ENCODE peak calls at places on chromosomes 6 and 20, in five cellular contexts. Q is bronchial epithelial cell, C is heart left ventricle, P is A549, J is stomach. T is an unnamed sample.

GRCh38 chr20:36720510-36720909 is 25.4 kb downstream of the NDRG3 start:
- DNase-seq in C (no peak), J (no peak), Q (no peak), P (no peak), T (no peak)

GRCh38 chr20:38875170-38875993 is 50.8 kb upstream of the FAM83D start:
- DNase-seq in Q (no peak), J (no peak), P (no peak), C (peak; percentile 37), T (no peak)

GRCh38 chr6:9933674-9934073 is 481.2 kb downstream of the TFAP2A start:
- DNase-seq in J (no peak), Q (peak; percentile 72), C (no peak), P (peak; percentile 2), T (no peak)

GRCh38 chr6:132244744-132245143 is 156.5 kb downstream of the MOXD1 start:
- DNase-seq in C (no peak), J (no peak), P (no peak), Q (no peak), T (no peak)

GRCh38 chr6:130906736-130907381 is 79.7 kb downstream of the SMLR1 start:
- DNase-seq in J (no peak), Q (peak; percentile 63), C (no peak), P (no peak), T (peak; percentile 38)

GRCh38 chr6:22980446-22980845 is 411.1 kb downstream of the HDGFL1 start:
- DNase-seq in P (no peak), C (no peak), J (no peak), Q (peak; percentile 30), T (no peak)

GRCh38 chr6:105302617-105303128 is 100.2 kb downstream of the PREP start:
- DNase-seq in J (no peak), Q (no peak), C (no peak), P (no peak), T (no peak)

GRCh38 chr6:32163559-32164258 is 686 bp upstream of the EGFL8 start:
- DNase-seq in C (no peak), J (no peak), P (no peak), Q (no peak), T (no peak)

GRCh38 chr6:8983202-8983688 is 547.9 kb upstream of the SLC35B3 start:
- DNase-seq in J (peak; percentile 66), P (peak; percentile 55), C (peak; percentile 24), Q (peak; percentile 39), T (no peak)

GRCh38 chr6:44316481-44316880 is 3.3 kb upstream of the AARS2 start:
- DNase-seq in J (no peak), Q (no peak), P (no peak), C (no peak), T (no peak)

GRCh38 chr6:41784581-41785171 is 2.8 kb upstream of the TOMM6 start:
- DNase-seq in Q (peak; percentile 38), P (no peak), J (peak; percentile 69), C (no peak), T (no peak)

GRCh38 chr6:135667694-135668455 is 170.3 kb upstream of the AHI1 start:
- DNase-seq in Q (peak; percentile 37), J (no peak), C (peak; percentile 31), P (peak; percentile 4), T (no peak)

GRCh38 chr20:63191400-63191799 is 24.5 kb downstream of the YTHDF1 start:
- DNase-seq in Q (peak; percentile 91), C (no peak), J (peak; percentile 82), P (peak; percentile 73), T (no peak)

GRCh38 chr6:57257911-57258541 is 35.9 kb upstream of the RAB23 start:
- DNase-seq in Q (no peak), P (no peak), C (no peak), J (no peak), T (peak; percentile 70)

GRCh38 chr20:35319206-35320197 is 27.3 kb upstream of the FAM83C start:
- DNase-seq in J (no peak), Q (peak; percentile 65), C (no peak), P (peak; percentile 35), T (no peak)

GRCh38 chr20:7285918-7286556 is 518.6 kb downstream of the BMP2 start:
- DNase-seq in P (peak; percentile 81), J (peak; percentile 79), C (peak; percentile 67), Q (peak; percentile 86), T (peak; percentile 24)

GRCh38 chr20:15179426-15180190 is 842.2 kb upstream of the FLRT3 start:
- DNase-seq in J (no peak), C (no peak), Q (no peak), P (no peak), T (no peak)

GRCh38 chr20:15673206-15673605 is 900.0 kb downstream of the KIF16B start:
- DNase-seq in Q (peak; percentile 83), J (no peak), C (no peak), P (no peak), T (peak; percentile 70)

GRCh38 chr6:14361297-14361696 is 243.7 kb downstream of the CD83 start:
- DNase-seq in P (no peak), J (no peak), C (peak; percentile 10), Q (no peak), T (no peak)

GRCh38 chr6:13709698-13710551 is 1.7 kb downstream of the RANBP9 start:
- DNase-seq in C (no peak), J (no peak), Q (peak; percentile 62), P (no peak), T (no peak)

GRCh38 chr6:27177454-27178000 is 70.0 kb upstream of the PRSS16 start:
- DNase-seq in J (peak; percentile 86), Q (peak; percentile 80), P (peak; percentile 91), C (peak; percentile 61), T (peak; percentile 47)

GRCh38 chr6:143007626-143008025 is 53.1 kb upstream of the AIG1 start:
- DNase-seq in C (no peak), P (no peak), Q (no peak), J (no peak), T (no peak)

GRCh38 chr6:99432877-99433276 is 7.8 kb upstream of the PNISR start:
- DNase-seq in C (no peak), J (no peak), Q (no peak), P (no peak), T (no peak)

GRCh38 chr20:37543828-37544227 is 16.2 kb upstream of the BLCAP start:
- DNase-seq in Q (peak; percentile 62), C (no peak), P (peak; percentile 42), J (no peak), T (no peak)

GRCh38 chr20:23449400-23449799 is 3.3 kb downstream of the CST11 start:
- DNase-seq in C (no peak), P (no peak), Q (peak; percentile 36), J (no peak), T (no peak)

GRCh38 chr6:56642366-56643261 is at the start of gene DST:
- DNase-seq in C (no peak), Q (peak; percentile 100), P (peak; percentile 66), J (no peak), T (peak; percentile 84)

GRCh38 chr20:44104807-44105517 is 82.0 kb downstream of the JPH2 start:
- DNase-seq in P (peak; percentile 37), Q (peak; percentile 81), J (no peak), C (no peak), T (no peak)
- TF ChIP-seq CTCF in P (no peak), Q (no peak), J (no peak), C (no peak), T (no peak)

DNA sequence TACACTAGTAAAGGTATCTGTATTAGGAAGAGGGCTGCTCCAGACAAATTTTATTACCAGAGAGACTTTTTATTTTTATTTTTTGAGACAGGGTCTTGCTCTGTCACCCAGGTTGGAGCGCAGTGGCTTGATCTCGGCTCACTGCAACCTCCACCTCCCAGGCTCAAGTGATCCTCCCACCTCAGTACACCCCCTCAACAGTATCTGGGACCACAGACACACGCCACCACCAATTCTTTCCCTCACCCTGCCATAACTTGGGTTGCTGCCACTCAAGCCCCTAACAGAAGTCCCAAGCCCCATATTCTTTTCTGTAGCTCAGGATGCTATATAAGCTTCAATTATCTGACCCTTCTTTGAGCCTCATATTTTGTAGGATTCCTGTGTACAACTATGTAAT is 6.9 kb downstream of the BCL2L1 start:
- DNase-seq in Q (no peak), P (no peak), J (no peak), C (no peak), T (no peak)
- H3K4me3 ChIP-seq in Q (no peak overlapping the region), P (peak overlapping the region; percentile 68), J (no peak overlapping the region), C (no peak overlapping the region), T (no peak overlapping the region)

GRCh38 chr20:46433051-46433450 is 26.6 kb upstream of the ELMO2 start:
- DNase-seq in P (no peak), J (no peak), C (no peak), Q (peak; percentile 27), T (no peak)

GRCh38 chr20:46434597-46434996 is 28.2 kb upstream of the ELMO2 start:
- DNase-seq in P (no peak), J (no peak), C (no peak), Q (no peak), T (no peak)

GRCh38 chr20:46439837-46440236 is 33.4 kb upstream of the ELMO2 start:
- DNase-seq in P (no peak), C (no peak), Q (no peak), J (no peak), T (no peak)

GRCh38 chr20:46435146-46435545 is 28.7 kb upstream of the ELMO2 start:
- DNase-seq in P (no peak), C (no peak), J (no peak), Q (no peak), T (no peak)

DNA sequence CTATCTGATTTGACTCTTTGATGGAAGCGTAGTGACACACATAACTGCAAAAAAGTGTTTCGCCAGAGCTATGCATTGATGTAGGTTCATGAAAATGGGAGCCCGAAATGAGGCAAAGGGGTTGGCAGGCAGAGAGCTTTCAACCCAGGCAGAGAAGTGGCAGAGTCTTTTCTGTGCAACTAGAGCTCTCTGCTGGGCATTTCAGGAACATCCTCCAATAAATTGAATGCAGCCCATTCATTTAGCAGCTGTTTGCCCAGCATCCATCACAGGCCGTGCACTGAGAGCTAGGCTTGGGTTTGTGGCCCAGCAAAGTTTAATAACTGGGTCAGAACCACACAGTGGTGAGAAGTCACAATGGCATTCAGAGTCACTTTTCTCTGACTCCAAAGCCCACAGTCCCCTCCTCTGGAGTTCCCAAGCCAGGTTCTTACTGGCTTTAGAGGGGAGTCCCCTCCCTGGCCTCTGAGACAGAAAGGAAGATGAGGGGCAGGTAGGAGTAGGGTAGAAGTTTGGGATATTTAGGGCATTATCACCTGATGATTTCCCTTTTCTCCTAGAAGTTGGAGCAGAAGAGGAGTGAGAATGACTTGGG is 31.8 kb upstream of the ELMO2 start:
- DNase-seq in C (no peak), Q (peak; percentile 35), J (no peak), P (peak; percentile 50), T (no peak)
- TF ChIP-seq CTCF in C (no peak), Q (peak; percentile 64), J (no peak), P (peak; percentile 49), T (peak; percentile 42)

GRCh38 chr6:46730918-46731461 is 4.2 kb downstream of the PLA2G7 start:
- DNase-seq in Q (no peak), P (no peak), J (no peak), C (no peak), T (no peak)

GRCh38 chr6:46736913-46737312 is 1.7 kb upstream of the PLA2G7 start:
- DNase-seq in J (no peak), Q (peak; percentile 35), P (no peak), C (no peak), T (no peak)

GRCh38 chr6:46734867-46735719 is at the start of gene PLA2G7:
- DNase-seq in P (peak; percentile 6), C (no peak), Q (peak; percentile 19), J (no peak), T (no peak)

GRCh38 chr6:46733410-46733809 is 1.8 kb downstream of the PLA2G7 start:
- DNase-seq in P (no peak), Q (no peak), J (no peak), C (no peak), T (no peak)

DNA sequence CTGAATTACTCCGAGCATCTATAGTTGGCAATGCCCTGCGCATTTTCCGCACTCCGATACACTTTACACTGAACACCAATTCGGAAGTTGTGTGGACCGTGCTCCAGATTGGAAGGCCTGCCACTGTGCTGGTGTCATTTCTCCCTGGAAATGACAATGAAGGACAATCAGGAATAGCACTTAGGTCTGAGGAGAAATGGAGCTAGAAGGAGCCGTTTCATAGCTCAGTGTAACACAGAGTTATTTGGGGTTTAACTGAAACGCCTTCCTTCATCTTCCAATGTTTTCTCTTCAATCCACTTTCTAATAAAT is 501 bp upstream of the PLA2G7 start:
- DNase-seq in P (no peak), C (no peak), J (no peak), Q (no peak), T (no peak)
- H3K4me3 ChIP-seq in P (peak overlapping the region; percentile 62), C (peak overlapping the region; percentile 66), J (peak overlapping the region; percentile 56), Q (peak overlapping the region; percentile 31), T (no peak overlapping the region)